ENCODE peak calls at places on chromosomes 5 and 9, in nine cellular contexts. D, L, S, Y, F, U, B, G and V are unnamed samples.
A peak's percentile ranks its signal among the peaks of the same experiment; 100 is the strongest.

GRCh38 chr5:94081088-94081487 is 339.7 kb upstream of the POU5F2 start:
- DNase-seq in D (no peak), L (no peak), S (no peak), Y (no peak), F (no peak), U (no peak), B (no peak), G (no peak), V (no peak)

GRCh38 chr5:89117131-89117644 is 234.2 kb upstream of the MEF2C start:
- DNase-seq in D (no peak), L (no peak), S (no peak), Y (no peak), F (no peak), U (no peak), B (peak; percentile 46), G (no peak), V (no peak)

GRCh38 chr5:113678924-113679575 is 165.6 kb downstream of the YTHDC2 start:
- DNase-seq in D (no peak), L (no peak), S (no peak), Y (peak; percentile 70), F (peak; percentile 70), U (peak; percentile 64), B (peak; percentile 70), G (peak; percentile 45), V (no peak)

GRCh38 chr9:102113191-102113590 is 374.7 kb upstream of the GRIN3A start:
- DNase-seq in D (no peak), L (no peak), S (no peak), Y (peak; percentile 43), F (no peak), U (peak; percentile 36), B (no peak), G (no peak), V (no peak)

GRCh38 chr9:134633362-134634142 is 8.1 kb upstream of the COL5A1 start:
- DNase-seq in D (no peak), L (no peak), S (peak; percentile 11), Y (no peak), F (no peak), U (no peak), B (no peak), G (no peak), V (no peak)

GRCh38 chr5:138605254-138605972 is 30.2 kb upstream of the HSPA9 start:
- DNase-seq in D (no peak), L (no peak), S (no peak), Y (no peak), F (no peak), U (peak; percentile 3), B (no peak), G (no peak), V (no peak)

GRCh38 chr9:122213102-122213588 is 15.6 kb downstream of the LHX6 start:
- DNase-seq in D (no peak), L (no peak), S (no peak), Y (no peak), F (no peak), U (no peak), B (no peak), G (no peak), V (no peak)

GRCh38 chr5:16617272-16617973 is 626 bp upstream of the RETREG1 start:
- DNase-seq in D (no peak), L (peak; percentile 36), S (no peak), Y (no peak), F (no peak), U (no peak), B (peak; percentile 48), G (no peak), V (no peak)

GRCh38 chr5:109805472-109805871 is 115.7 kb downstream of the MAN2A1 start:
- DNase-seq in D (no peak), L (no peak), S (no peak), Y (no peak), F (no peak), U (peak; percentile 28), B (no peak), G (no peak), V (no peak)

GRCh38 chr9:83474631-83475030 is 63.6 kb downstream of the FRMD3 start:
- DNase-seq in D (no peak), L (no peak), S (no peak), Y (no peak), F (no peak), U (no peak), B (no peak), G (no peak), V (no peak)

GRCh38 chr9:83477571-83477970 is 60.6 kb downstream of the FRMD3 start:
- DNase-seq in D (no peak), L (no peak), S (no peak), Y (peak; percentile 7), F (peak; percentile 38), U (peak; percentile 47), B (no peak), G (no peak), V (no peak)

GRCh38 chr9:83475741-83476140 is 62.5 kb downstream of the FRMD3 start:
- DNase-seq in D (no peak), L (no peak), S (no peak), Y (no peak), F (no peak), U (peak; percentile 67), B (no peak), G (no peak), V (no peak)

GRCh38 chr9:83477120-83477519 is 61.1 kb downstream of the FRMD3 start:
- DNase-seq in D (no peak), L (no peak), S (no peak), Y (no peak), F (no peak), U (no peak), B (no peak), G (no peak), V (no peak)

DNA sequence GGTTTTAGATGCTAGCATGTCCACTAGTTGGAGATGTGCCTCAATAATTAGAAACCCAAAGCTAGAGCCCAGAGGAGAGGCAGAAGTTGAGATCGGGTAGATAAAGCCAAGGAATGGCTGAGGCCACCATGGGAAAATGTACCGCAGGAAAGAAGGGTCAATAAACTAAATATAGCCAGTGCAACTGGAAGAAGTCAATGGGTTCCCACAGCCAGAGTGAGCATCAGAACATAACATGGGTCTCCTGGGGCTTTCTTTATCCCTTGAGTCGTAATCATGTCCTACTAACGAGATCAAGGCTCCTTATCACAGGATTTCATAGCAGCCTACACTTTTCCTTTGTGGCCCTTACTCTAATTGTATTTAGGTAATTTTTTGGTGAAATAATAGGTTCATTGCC is 61.7 kb downstream of the FRMD3 start:
- DNase-seq in D (no peak), L (no peak), S (no peak), Y (no peak), F (no peak), U (no peak), B (no peak), G (no peak), V (no peak)
- TF ChIP-seq CTCF in D (no peak), L (no peak), S (no peak), Y (no peak), F (no peak), U (no peak), B (no peak), G (no peak), V (no peak)

GRCh38 chr9:127586537-127586936 is 25.5 kb upstream of the STXBP1 start:
- DNase-seq in D (peak; percentile 88), L (peak; percentile 26), S (peak; percentile 87), Y (peak; percentile 85), F (peak; percentile 76), U (peak; percentile 89), B (peak; percentile 94), G (peak; percentile 76), V (no peak)
- TF ChIP-seq CTCF in D (peak; percentile 80), L (peak; percentile 57), S (peak; percentile 81), Y (peak; percentile 88), F (peak; percentile 84), U (peak; percentile 85), B (peak; percentile 81), G (peak; percentile 88), V (no peak)

GRCh38 chr9:95076696-95077052 is 240.8 kb downstream of the FANCC start:
- DNase-seq in D (no peak), L (no peak), S (no peak), Y (no peak), F (no peak), U (no peak), B (no peak), G (no peak), V (no peak)

GRCh38 chr9:95075700-95076099 is 241.8 kb downstream of the FANCC start:
- DNase-seq in D (peak; percentile 57), L (no peak), S (peak; percentile 17), Y (no peak), F (no peak), U (no peak), B (no peak), G (no peak), V (no peak)

GRCh38 chr9:95077766-95078382 is 239.6 kb downstream of the FANCC start:
- DNase-seq in D (no peak), L (no peak), S (peak; percentile 26), Y (no peak), F (no peak), U (no peak), B (no peak), G (no peak), V (no peak)

GRCh38 chr9:95078516-95078915 is 239.0 kb downstream of the FANCC start:
- DNase-seq in D (no peak), L (no peak), S (peak; percentile 22), Y (no peak), F (no peak), U (no peak), B (no peak), G (no peak), V (no peak)

DNA sequence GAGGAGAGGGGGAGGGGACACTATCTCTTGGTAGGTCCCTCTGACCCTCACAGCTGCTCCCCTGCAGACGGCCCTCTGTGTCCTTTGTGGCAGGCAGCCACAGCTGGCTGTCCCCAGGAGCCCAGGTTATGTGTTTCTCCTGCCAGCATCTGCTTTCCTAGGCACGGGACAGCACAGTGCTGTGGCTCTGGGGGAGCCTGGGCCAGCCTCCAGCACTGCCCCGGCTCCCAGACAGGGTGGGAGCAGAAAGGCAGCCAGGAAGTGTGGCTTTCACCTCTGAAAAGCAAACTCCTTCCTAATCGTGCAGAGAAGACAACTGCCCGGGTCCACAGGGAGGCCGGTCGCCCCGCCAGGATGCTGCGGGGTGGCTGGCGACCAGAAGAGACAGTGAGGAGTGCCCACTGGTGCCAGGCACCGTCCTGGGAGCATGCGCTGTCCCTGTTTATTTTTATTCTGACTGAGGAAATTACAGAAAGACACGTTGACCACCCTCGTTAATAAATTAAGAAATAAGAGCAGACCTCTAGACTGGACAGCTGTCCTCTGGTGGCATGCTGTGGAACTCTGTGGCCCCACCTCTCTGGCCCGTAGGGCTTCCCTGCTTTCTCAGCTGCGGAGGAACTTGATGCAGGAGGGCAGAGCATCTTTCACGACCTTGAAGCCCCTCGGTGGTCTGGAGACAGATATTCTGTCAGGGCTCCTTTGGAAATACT is 240.3 kb downstream of the FANCC start:
- DNase-seq in D (peak; percentile 57), L (no peak), S (peak; percentile 18), Y (no peak), F (no peak), U (no peak), B (no peak), G (no peak), V (no peak)
- TF ChIP-seq CTCF in D (no peak), L (no peak), S (no peak), Y (no peak), F (no peak), U (peak; percentile 13), B (no peak), G (no peak), V (no peak)

DNA sequence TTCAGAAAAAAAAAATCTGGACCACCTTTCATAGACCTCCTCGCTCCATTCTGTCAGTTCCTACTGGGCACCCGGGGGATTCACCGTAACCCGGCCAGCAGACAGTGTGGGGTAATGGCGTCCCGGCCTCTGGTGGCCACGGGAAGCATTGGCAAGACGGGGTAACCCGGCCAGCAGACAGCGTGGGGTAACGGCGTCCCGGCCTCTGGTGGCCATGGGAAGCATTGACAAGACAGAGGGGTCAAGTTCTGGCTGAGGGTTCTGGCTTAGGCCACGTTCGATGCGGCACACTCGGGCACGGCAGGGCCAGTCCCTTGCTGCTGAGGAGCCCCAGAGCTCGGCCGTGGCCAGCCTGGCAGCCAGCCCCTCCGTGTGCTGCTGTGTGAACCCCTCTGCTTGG is 116.2 kb upstream of the RAPGEF1 start:
- DNase-seq in D (no peak), L (no peak), S (no peak), Y (no peak), F (no peak), U (no peak), B (no peak), G (no peak), V (no peak)
- TF ChIP-seq CTCF in D (no peak), L (no peak), S (no peak), Y (no peak), F (no peak), U (no peak), B (no peak), G (no peak), V (no peak)